ENCODE peak calls at places on chromosomes 6 and 20, in four cellular contexts. G is H1, R is K562, T is HepG2. F is an unnamed sample.

GRCh38 chr6:145241039-145241438 is 494.3 kb downstream of the EPM2A start:
- DNase-seq in T (peak), G (no peak), R (no peak), F (no peak)

GRCh38 chr20:42430059-42430458 is 759.6 kb downstream of the PTPRT start:
- DNase-seq in R (no peak), T (no peak), G (no peak), F (no peak)

GRCh38 chr20:37970856-37971245 is 62.4 kb downstream of the TTI1 start:
- DNase-seq in G (peak), T (no peak), R (no peak), F (no peak)

GRCh38 chr20:43963872-43964791 is 49.5 kb downstream of the TOX2 start:
- DNase-seq in G (no peak), T (no peak), R (no peak), F (no peak)

GRCh38 chr6:110944681-110945151 is 13.8 kb upstream of the GTF3C6 start:
- DNase-seq in T (peak), R (peak), G (no peak), F (no peak)

GRCh38 chr6:30915591-30915946 is 1.5 kb downstream of the VARS2 start:
- DNase-seq in G (no peak), T (peak), R (peak), F (peak)

GRCh38 chr6:144351741-144352140 is 66.6 kb downstream of the UTRN start:
- DNase-seq in G (no peak), T (no peak), R (no peak), F (no peak)

GRCh38 chr20:58893355-58894151 is 41.0 kb downstream of the GNAS start:
- DNase-seq in G (no peak), T (no peak), R (no peak), F (no peak)

GRCh38 chr6:84731901-84732300 is 32.5 kb downstream of the TBX18 start:
- DNase-seq in R (no peak), T (no peak), G (no peak), F (no peak)

GRCh38 chr20:24694727-24695528 is 225.5 kb downstream of the SYNDIG1 start:
- DNase-seq in G (peak), R (no peak), T (no peak), F (no peak)

GRCh38 chr20:1883986-1884385 is 11.2 kb upstream of the SIRPA start:
- DNase-seq in R (no peak), G (no peak), T (no peak), F (no peak)

GRCh38 chr6:1335367-1336037 is 23.6 kb downstream of the FOXQ1 start:
- DNase-seq in G (no peak), T (peak), R (no peak), F (no peak)

GRCh38 chr20:56730003-56730402 is 100.9 kb downstream of the TFAP2C start:
- DNase-seq in G (no peak), T (no peak), R (peak), F (no peak)

GRCh38 chr6:165664553-165665383 is 1.7 kb upstream of the PDE10A start:
- DNase-seq in T (no peak), R (no peak), G (no peak), F (no peak)

GRCh38 chr6:88483424-88483823 is 317.3 kb upstream of the CNR1 start:
- DNase-seq in T (no peak), R (no peak), G (no peak), F (no peak)

GRCh38 chr6:109095821-109096084 is 446 bp downstream of the CEP57L1 start:
- DNase-seq in G (no peak), T (peak), R (no peak), F (no peak)

GRCh38 chr20:38804682-38805501 is 605 bp upstream of the PPP1R16B start:
- DNase-seq in R (peak), G (no peak), T (no peak), F (peak)

GRCh38 chr20:46172455-46172854 is 54.3 kb downstream of the CD40 start:
- DNase-seq in T (no peak), G (no peak), R (no peak), F (no peak)

GRCh38 chr6:154815938-154816820 is 83.0 kb downstream of the SCAF8 start:
- DNase-seq in R (no peak), T (no peak), G (no peak), F (no peak)

GRCh38 chr20:59572515-59572914 is 31.8 kb upstream of the PHACTR3 start:
- DNase-seq in R (no peak), G (no peak), T (no peak), F (no peak)

GRCh38 chr6:42101186-42101657 is 41.2 kb downstream of the C6orf132 start:
- DNase-seq in R (peak), G (no peak), T (peak), F (no peak)

GRCh38 chr6:142838821-142839685 is 105.9 kb downstream of the HIVEP2 start:
- DNase-seq in R (no peak), T (peak), G (no peak), F (no peak)

GRCh38 chr6:35128496-35128895 is 12.6 kb downstream of the TCP11 start:
- DNase-seq in G (no peak), T (no peak), R (no peak), F (no peak)

GRCh38 chr6:170437719-170438401 is 115.2 kb downstream of the PSMB1 start:
- DNase-seq in R (no peak), G (no peak), T (no peak), F (no peak)

GRCh38 chr6:19838442-19839236 is 1.5 kb downstream of the ID4 start:
- DNase-seq in R (no peak), T (peak), G (peak), F (peak)

GRCh38 chr20:37359836-37360235 is 13.9 kb downstream of the SRC start:
- DNase-seq in T (no peak), R (no peak), G (no peak), F (no peak)

GRCh38 chr6:104325341-104326172 is 534.2 kb downstream of the HACE1 start:
- DNase-seq in G (no peak), R (peak), T (no peak), F (peak)

GRCh38 chr6:121664199-121664598 is 228.8 kb downstream of the GJA1 start:
- DNase-seq in R (no peak), G (no peak), T (no peak), F (no peak)

GRCh38 chr20:9626357-9626756 is 112.0 kb downstream of the LAMP5 start:
- DNase-seq in G (no peak), R (no peak), T (no peak), F (no peak)

GRCh38 chr20:38975539-38976120 is 13.5 kb downstream of the DHX35 start:
- DNase-seq in R (peak), T (no peak), G (no peak), F (no peak)

GRCh38 chr6:10099086-10099499 is 315.8 kb downstream of the TFAP2A start:
- DNase-seq in G (peak), R (no peak), T (no peak), F (peak)

GRCh38 chr20:59242714-59243626 is 57.4 kb upstream of the EDN3 start:
- DNase-seq in T (no peak), R (no peak), G (no peak), F (no peak)

GRCh38 chr20:51680067-51680749 is 88.0 kb downstream of the ATP9A start:
- DNase-seq in G (no peak), R (no peak), T (no peak), F (no peak)

GRCh38 chr20:51679254-51679921 is 88.8 kb downstream of the ATP9A start:
- DNase-seq in G (no peak), R (no peak), T (peak), F (no peak)

GRCh38 chr20:51678041-51678697 is 90.0 kb downstream of the ATP9A start:
- DNase-seq in T (no peak), G (no peak), R (no peak), F (no peak)
- TF ChIP-seq CTCF in T (no peak), G (no peak), R (no peak), F (no peak)

DNA sequence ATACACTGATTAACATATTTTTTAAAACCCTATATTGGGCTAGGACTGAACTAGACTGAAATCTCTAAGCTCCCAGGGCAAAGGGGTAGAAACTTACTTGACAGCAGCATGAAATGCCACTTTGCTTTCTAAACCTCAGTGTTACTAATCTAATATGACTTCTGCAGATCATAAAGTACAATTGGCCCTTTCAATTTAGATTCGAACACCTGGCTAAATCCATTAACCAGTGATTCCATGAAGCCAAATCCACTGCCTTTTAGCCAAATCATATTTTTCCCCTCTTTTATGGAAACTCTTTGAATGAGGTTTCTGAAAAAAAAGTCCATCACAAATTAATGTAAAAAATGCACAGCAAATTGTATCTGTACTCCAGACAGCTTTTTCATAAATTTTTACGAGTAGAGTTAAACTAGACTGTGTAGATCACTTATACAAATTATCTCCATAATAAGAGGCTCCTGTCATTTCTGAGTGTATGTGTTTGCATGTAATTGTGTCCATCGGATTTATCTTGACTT is 25.7 kb downstream of the EPHA7 start:
- DNase-seq in R (no peak), G (no peak), T (no peak), F (no peak)
- TF ChIP-seq SP1 in R (no peak), G (no peak), T (no peak), F (no peak)

GRCh38 chr6:36545767-36546663 is 1.3 kb downstream of the STK38 start:
- DNase-seq in G (no peak), R (peak), T (no peak), F (no peak)

GRCh38 chr6:36548401-36548743 is 1.1 kb upstream of the STK38 start:
- DNase-seq in R (no peak), G (no peak), T (no peak), F (no peak)

GRCh38 chr6:36547646-36548400 is 544 bp upstream of the STK38 start:
- DNase-seq in T (no peak), G (no peak), R (no peak), F (no peak)

GRCh38 chr6:36546664-36546957 is 668 bp downstream of the STK38 start:
- DNase-seq in R (no peak), T (no peak), G (no peak), F (no peak)

DNA sequence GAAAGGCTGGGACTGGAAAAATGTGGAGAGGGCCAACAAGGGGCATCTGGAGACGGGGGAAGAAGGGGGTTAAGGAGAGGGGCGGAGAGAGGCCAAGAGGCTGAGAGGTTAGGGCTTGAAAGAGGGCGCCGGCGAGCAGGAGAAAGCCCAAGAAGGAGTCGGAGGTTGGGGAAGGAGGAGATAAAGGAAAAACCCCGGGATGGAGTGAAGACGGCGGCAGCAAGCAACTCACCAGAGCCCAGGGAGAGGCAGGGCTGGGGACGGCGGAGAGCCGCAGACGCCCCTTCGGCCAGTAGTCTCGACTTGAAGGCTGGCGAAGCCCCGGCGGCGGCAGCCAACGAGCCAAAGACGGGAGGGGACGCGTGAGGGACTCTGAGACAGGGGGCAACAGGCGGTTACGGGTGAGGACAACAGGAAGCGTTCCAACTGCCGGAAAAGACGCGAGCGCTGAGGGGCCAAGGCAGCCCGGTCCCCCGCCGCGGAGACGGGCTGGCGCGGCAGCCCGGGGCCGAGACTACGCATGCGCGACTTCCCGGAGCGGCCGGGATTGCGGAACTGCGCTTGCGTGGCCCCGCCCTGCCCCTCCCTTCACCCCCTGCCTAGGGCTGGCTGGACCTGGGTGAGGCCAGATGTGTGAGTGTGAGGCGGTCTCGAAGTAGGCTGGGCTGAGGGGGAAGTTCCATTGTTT is at the start of gene STK38:
- DNase-seq in R (peak), G (peak), T (peak), F (peak)
- TF ChIP-seq CTCF in R (peak), G (no peak), T (peak), F (no peak)

GRCh38 chr20:20552076-20552475 is 160.4 kb downstream of the RALGAPA2 start:
- DNase-seq in R (no peak), T (no peak), G (no peak), F (no peak)
- TF ChIP-seq SP1 in R (no peak), T (no peak), G (no peak), F (no peak)

GRCh38 chr6:17086469-17086868 is 15.4 kb upstream of the STMND1 start:
- DNase-seq in R (peak), G (no peak), T (peak), F (peak)

GRCh38 chr6:17096076-17096475 is 5.8 kb upstream of the STMND1 start:
- DNase-seq in G (no peak), R (no peak), T (peak), F (no peak)

GRCh38 chr6:17088091-17088611 is 13.7 kb upstream of the STMND1 start:
- DNase-seq in G (no peak), R (no peak), T (no peak), F (no peak)

GRCh38 chr6:17093692-17094091 is 8.2 kb upstream of the STMND1 start:
- DNase-seq in T (no peak), G (no peak), R (no peak), F (peak)

DNA sequence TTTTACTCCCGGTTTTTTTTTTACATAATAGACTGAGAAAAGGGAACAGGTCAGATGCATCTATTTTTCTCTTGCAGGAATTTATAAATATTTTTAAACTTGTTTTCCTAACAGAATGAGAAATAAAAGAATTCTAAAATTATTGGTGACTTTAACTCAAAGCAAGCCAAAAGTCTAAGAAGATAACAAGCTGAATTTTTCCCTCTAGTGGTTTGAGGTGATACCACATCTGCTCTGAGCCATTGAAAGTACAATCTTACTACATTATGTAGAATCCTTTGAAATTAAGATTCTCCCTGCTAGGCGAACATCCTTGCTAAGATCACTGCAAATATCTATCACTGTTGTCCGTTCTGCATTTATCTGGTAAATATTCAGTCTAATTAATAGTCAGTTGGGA is 10.7 kb upstream of the STMND1 start:
- DNase-seq in G (no peak), R (no peak), T (no peak), F (no peak)
- TF ChIP-seq CTCF in G (peak), R (no peak), T (no peak), F (no peak)

DNA sequence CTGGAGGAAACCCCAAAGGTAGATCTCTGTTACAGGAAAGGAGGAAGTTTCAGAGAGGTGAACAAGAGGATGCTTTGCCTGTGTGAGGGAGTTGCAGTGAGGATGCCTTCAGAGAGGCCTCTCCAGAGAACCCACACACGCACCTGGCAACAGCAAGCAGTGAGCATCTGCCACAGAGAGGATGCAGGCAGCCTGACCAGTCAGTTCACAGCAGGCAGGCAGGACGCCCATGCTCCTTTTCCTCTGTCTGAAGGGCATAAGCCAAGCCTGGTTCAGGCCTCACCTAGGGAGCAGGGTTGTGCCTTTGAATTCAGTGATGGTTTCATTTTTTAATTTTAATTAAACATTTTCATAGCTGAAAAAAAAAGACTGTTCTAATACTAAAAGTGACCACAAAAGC is 346.0 kb upstream of the MARCKS start:
- DNase-seq in R (no peak), G (no peak), T (no peak), F (no peak)
- TF ChIP-seq SP1 in R (no peak), G (no peak), T (no peak), F (no peak)

DNA sequence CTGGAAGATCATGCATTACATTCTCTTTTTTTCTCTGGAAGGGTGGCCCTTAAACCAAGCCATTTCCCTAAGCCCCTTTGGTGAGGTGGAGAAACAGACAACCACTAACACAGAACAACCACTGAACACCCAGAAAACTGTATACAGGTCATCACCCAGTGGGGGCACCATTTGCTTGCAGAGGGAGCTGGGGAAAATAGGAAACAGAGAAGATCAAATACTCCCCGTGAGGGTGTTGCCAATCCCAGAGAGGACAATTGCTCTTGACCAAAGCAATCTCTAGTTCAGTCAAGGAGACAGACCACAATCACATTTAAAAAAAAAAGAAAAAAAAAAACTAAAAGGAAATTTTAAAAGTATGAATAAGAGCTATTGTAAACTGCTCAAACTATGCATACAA is 865 bp upstream of the DAAM2 start:
- DNase-seq in T (peak), R (no peak), G (no peak), F (no peak)
- TF ChIP-seq CTCF in T (no peak), R (peak), G (peak), F (no peak)

GRCh38 chr6:14366880-14367279 is 249.3 kb downstream of the CD83 start:
- DNase-seq in R (no peak), G (no peak), T (no peak), F (no peak)
- TF ChIP-seq SP1 in R (no peak), G (no peak), T (no peak), F (no peak)

GRCh38 chr20:62370115-62370806 is 3.1 kb upstream of the LAMA5 start:
- DNase-seq in R (peak), G (no peak), T (no peak), F (no peak)

GRCh38 chr20:62367483-62368302 is 581 bp upstream of the LAMA5 start:
- DNase-seq in T (peak), G (peak), R (no peak), F (peak)

GRCh38 chr20:62369508-62370114 is 2.5 kb upstream of the LAMA5 start:
- DNase-seq in G (no peak), T (no peak), R (no peak), F (no peak)

GRCh38 chr20:62368303-62368628 is 1.2 kb upstream of the LAMA5 start:
- DNase-seq in G (no peak), T (no peak), R (no peak), F (no peak)

DNA sequence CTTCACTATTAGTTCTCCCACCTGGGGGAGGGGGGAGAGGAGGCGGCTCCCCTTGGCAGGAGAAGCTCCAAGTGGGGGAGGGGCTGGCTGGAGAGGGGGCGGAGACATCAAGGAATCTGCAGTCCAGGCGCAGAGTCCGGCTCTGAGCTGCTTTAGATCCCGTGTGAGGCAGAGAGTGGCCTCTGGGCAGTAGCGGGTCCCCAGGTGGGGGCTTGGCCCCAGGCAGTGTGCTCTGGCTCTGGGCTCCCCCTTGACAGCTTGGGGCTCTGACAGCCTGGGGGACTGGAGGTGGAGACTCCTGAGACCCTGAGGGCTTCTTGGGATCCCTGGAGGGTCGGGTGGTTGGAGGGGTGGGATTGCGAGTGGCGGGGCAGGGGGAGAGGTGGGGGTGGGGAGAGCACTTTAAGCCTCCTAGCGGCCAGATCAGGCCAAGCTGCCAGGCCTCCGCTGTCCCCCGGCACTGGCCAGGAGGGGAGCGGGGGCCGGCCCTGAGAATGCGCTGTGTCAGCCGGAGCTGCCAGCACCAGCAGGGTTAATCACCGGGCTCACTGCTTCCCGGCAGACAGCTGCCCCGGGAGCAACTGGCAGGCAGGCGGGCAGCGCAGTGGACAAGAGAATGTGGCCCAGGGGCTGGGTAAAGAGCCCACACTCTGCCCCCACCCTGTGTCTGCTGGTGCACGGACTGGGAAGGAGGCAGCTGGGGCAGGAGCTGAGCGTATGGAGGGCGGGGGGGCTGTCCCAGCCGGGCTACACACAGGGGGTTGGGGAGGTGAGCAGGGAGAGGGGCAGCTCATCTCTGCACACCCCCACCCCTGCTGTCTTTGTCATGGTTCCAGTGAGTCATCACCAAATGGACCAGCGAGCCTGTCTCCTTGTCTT is 1.8 kb upstream of the LAMA5 start:
- DNase-seq in R (peak), G (peak), T (peak), F (peak)
- TF ChIP-seq CTCF in R (peak), G (peak), T (peak), F (peak)